ENCODE peak calls at places on chromosomes 2 and 18, in five cellular contexts. X, S, J, L and W are unnamed samples.

GRCh38 chr2:102826904-102827303 is 65.1 kb downstream of the TMEM182 start:
- DNase-seq in X (no peak), S (peak), J (peak), L (no peak), W (no peak)

GRCh38 chr2:85672486-85672885 is 4.5 kb upstream of the SFTPB start:
- DNase-seq in X (no peak), S (no peak), J (no peak), L (no peak), W (no peak)

GRCh38 chr2:26712486-26713465 is 20.3 kb downstream of the KCNK3 start:
- DNase-seq in X (no peak), S (no peak), J (no peak), L (no peak), W (peak)

GRCh38 chr2:36540986-36541750 is 56.8 kb downstream of the FEZ2 start:
- DNase-seq in X (no peak), S (no peak), J (no peak), L (no peak), W (no peak)

GRCh38 chr2:105757361-105757933 is 12.7 kb downstream of the NCK2 start:
- DNase-seq in X (no peak), S (no peak), J (no peak), L (no peak), W (no peak)

GRCh38 chr18:12423820-12424219 is 16.1 kb downstream of the PRELID3A start:
- DNase-seq in X (no peak), S (no peak), J (no peak), L (no peak), W (no peak)

GRCh38 chr18:56702946-56703345 is 51.8 kb downstream of the WDR7 start:
- DNase-seq in X (no peak), S (peak), J (no peak), L (no peak), W (no peak)

GRCh38 chr2:140508756-140509155 is 1622.1 kb downstream of the LRP1B start:
- DNase-seq in X (no peak), S (no peak), J (no peak), L (no peak), W (no peak)

GRCh38 chr2:51441786-51442185 is 409.9 kb upstream of the NRXN1 start:
- DNase-seq in X (no peak), S (no peak), J (no peak), L (no peak), W (no peak)

GRCh38 chr18:47800192-47800591 is 130.3 kb downstream of the SMAD2 start:
- DNase-seq in X (no peak), S (no peak), J (no peak), L (no peak), W (no peak)